ENCODE peak calls at places on chromosome 22, in six cellular contexts. T, I, Q, J, V and F are unnamed samples.

GRCh38 chr22:47089796-47090460 is 327.5 kb downstream of the TBC1D22A start:
- DNase-seq in T (no peak), I (no peak), Q (no peak), J (no peak), V (no peak), F (no peak)

GRCh38 chr22:32353292-32353691 is 4.4 kb upstream of the RFPL3 start:
- DNase-seq in T (no peak), I (no peak), Q (no peak), J (no peak), V (no peak), F (no peak)

GRCh38 chr22:47310601-47311000 is 548.2 kb downstream of the TBC1D22A start:
- DNase-seq in T (peak; percentile 74), I (no peak), Q (peak; percentile 33), J (no peak), V (no peak), F (no peak)

GRCh38 chr22:41446057-41446501 is 522 bp downstream of the TOB2 start:
- DNase-seq in T (no peak), I (peak; percentile 5), Q (no peak), J (no peak), V (no peak), F (peak; percentile 77)

GRCh38 chr22:28931844-28932561 is 48.6 kb downstream of the ZNRF3 start:
- DNase-seq in T (peak; percentile 68), I (no peak), Q (no peak), J (no peak), V (no peak), F (no peak)

GRCh38 chr22:22207845-22208564 is 36.6 kb upstream of the VPREB1 start:
- DNase-seq in T (peak; percentile 73), I (peak; percentile 74), Q (peak; percentile 69), J (peak; percentile 73), V (peak; percentile 92), F (peak; percentile 80)

GRCh38 chr22:39690901-39691620 is 120.5 kb downstream of the CACNA1I start:
- DNase-seq in T (no peak), I (no peak), Q (no peak), J (peak; percentile 47), V (no peak), F (no peak)

GRCh38 chr22:35620624-35621245 is 3.6 kb upstream of the MB start:
- DNase-seq in T (no peak), I (no peak), Q (no peak), J (no peak), V (no peak), F (peak; percentile 32)

GRCh38 chr22:49398646-49399045 is 429.0 kb downstream of the BRD1 start:
- DNase-seq in T (no peak), I (no peak), Q (no peak), J (no peak), V (no peak), F (no peak)

GRCh38 chr22:47902646-47903180 is 1140.3 kb downstream of the TBC1D22A start:
- DNase-seq in T (no peak), I (no peak), Q (no peak), J (no peak), V (no peak), F (no peak)

GRCh38 chr22:45972868-45973212 is 4.1 kb downstream of the WNT7B start:
- DNase-seq in T (no peak), I (no peak), Q (no peak), J (no peak), V (no peak), F (no peak)

GRCh38 chr22:50581031-50581949 is 1.4 kb downstream of the CHKB start:
- DNase-seq in T (no peak), I (no peak), Q (no peak), J (no peak), V (no peak), F (no peak)

GRCh38 chr22:31150615-31151014 is 9.4 kb upstream of the RNF185 start:
- DNase-seq in T (no peak), I (no peak), Q (no peak), J (no peak), V (no peak), F (no peak)

GRCh38 chr22:45216133-45217003 is 24.3 kb downstream of the KIAA0930 start:
- DNase-seq in T (peak; percentile 28), I (no peak), Q (no peak), J (no peak), V (no peak), F (peak; percentile 55)

GRCh38 chr22:42742940-42743339 is 22.3 kb upstream of the A4GALT start:
- DNase-seq in T (no peak), I (no peak), Q (no peak), J (no peak), V (no peak), F (peak; percentile 55)

GRCh38 chr22:39703890-39704658 is 133.5 kb downstream of the CACNA1I start:
- DNase-seq in T (no peak), I (no peak), Q (no peak), J (no peak), V (no peak), F (peak; percentile 69)

GRCh38 chr22:46676479-46676878 is 56.3 kb downstream of the GRAMD4 start:
- DNase-seq in T (no peak), I (no peak), Q (no peak), J (no peak), V (no peak), F (no peak)

GRCh38 chr22:48938741-48939140 is 888.9 kb downstream of the BRD1 start:
- DNase-seq in T (no peak), I (no peak), Q (no peak), J (no peak), V (no peak), F (no peak)

GRCh38 chr22:49271369-49271727 is 556.3 kb downstream of the BRD1 start:
- DNase-seq in T (no peak), I (no peak), Q (no peak), J (no peak), V (no peak), F (no peak)

GRCh38 chr22:38982008-38982927 is at the start of gene APOBEC3B:
- DNase-seq in T (peak; percentile 92), I (peak; percentile 51), Q (peak; percentile 81), J (peak; percentile 32), V (peak; percentile 51), F (peak; percentile 84)

GRCh38 chr22:41382098-41382578 is 396 bp downstream of the TEF start:
- DNase-seq in T (no peak), I (peak; percentile 63), Q (no peak), J (peak; percentile 69), V (peak; percentile 49), F (peak; percentile 77)

GRCh38 chr22:29030016-29030617 is 31.5 kb downstream of the C22orf31 start:
- DNase-seq in T (peak; percentile 86), I (no peak), Q (peak; percentile 50), J (no peak), V (no peak), F (no peak)

GRCh38 chr22:38730411-38730871 is 24.7 kb downstream of the GTPBP1 start:
- DNase-seq in T (no peak), I (no peak), Q (no peak), J (no peak), V (no peak), F (no peak)

GRCh38 chr22:37018815-37019308 is 385 bp downstream of the TST start:
- DNase-seq in T (peak; percentile 12), I (no peak), Q (no peak), J (peak; percentile 41), V (no peak), F (peak; percentile 81)

GRCh38 chr22:30743257-30744020 is 48.8 kb downstream of the OSBP2 start:
- DNase-seq in T (no peak), I (no peak), Q (no peak), J (no peak), V (no peak), F (no peak)

GRCh38 chr22:19629720-19630419 is 84.4 kb upstream of the SEPTIN5 start:
- DNase-seq in T (peak; percentile 38), I (peak; percentile 80), Q (peak; percentile 68), J (peak; percentile 91), V (peak; percentile 96), F (peak; percentile 88)

GRCh38 chr22:29039148-29039547 is 22.5 kb downstream of the C22orf31 start:
- DNase-seq in T (no peak), I (no peak), Q (no peak), J (no peak), V (no peak), F (no peak)

GRCh38 chr22:46618667-46619066 is 1.5 kb upstream of the GRAMD4 start:
- DNase-seq in T (no peak), I (no peak), Q (no peak), J (no peak), V (no peak), F (peak; percentile 63)

GRCh38 chr22:45212992-45213751 is 27.5 kb downstream of the KIAA0930 start:
- DNase-seq in T (no peak), I (no peak), Q (no peak), J (no peak), V (no peak), F (peak; percentile 86)

GRCh38 chr22:39474351-39474991 is 17.7 kb downstream of the MGAT3 start:
- DNase-seq in T (no peak), I (no peak), Q (no peak), J (no peak), V (no peak), F (no peak)

GRCh38 chr22:17921871-17922821 is 102.2 kb downstream of the MICAL3 start:
- DNase-seq in T (peak; percentile 70), I (no peak), Q (no peak), J (no peak), V (no peak), F (no peak)